ENCODE peak calls at places on chromosomes 11 and 22, in eight cellular contexts. T is IMR-90, E is HCT116, X is SK-N-SH, Y is A549, O is H1, Z is K562, L is HepG2. C is an unnamed sample.
A peak's percentile ranks its signal among the peaks of the same experiment; 100 is the strongest.

GRCh38 chr11:118913411-118914125 is 12.2 kb downstream of the BCL9L start:
- DNase-seq in X (no peak), L (no peak), Y (no peak), Z (no peak), E (no peak), O (no peak), T (no peak), C (no peak)

GRCh38 chr22:24758164-24758799 is 16.2 kb downstream of the PIWIL3 start:
- DNase-seq in Y (peak; percentile 14), O (no peak), Z (peak; percentile 37), X (peak; percentile 57), T (peak; percentile 60), E (peak; percentile 39), L (peak; percentile 34), C (no peak)

GRCh38 chr11:23611726-23612125 is 751.5 kb upstream of the CCDC179 start:
- DNase-seq in O (no peak), Y (no peak), E (no peak), X (no peak), T (no peak), Z (no peak), L (no peak), C (no peak)

GRCh38 chr11:117930668-117931330 is 1.6 kb upstream of the TMPRSS13 start:
- DNase-seq in Z (no peak), T (no peak), X (no peak), Y (no peak), O (no peak), E (no peak), L (no peak), C (no peak)

GRCh38 chr11:94271885-94272372 is 32.5 kb upstream of the IZUMO1R start:
- DNase-seq in T (no peak), Z (no peak), O (no peak), E (no peak), Y (no peak), L (no peak), X (no peak), C (peak; percentile 24)

GRCh38 chr11:63840356-63841060 is 1.6 kb downstream of the MARK2 start:
- DNase-seq in Z (no peak), X (no peak), Y (no peak), L (no peak), E (no peak), O (no peak), T (no peak), C (no peak)

GRCh38 chr11:44760917-44761545 is 34.3 kb downstream of the TSPAN18 start:
- DNase-seq in O (peak; percentile 68), X (peak; percentile 54), E (peak; percentile 44), Y (peak; percentile 71), T (peak; percentile 96), L (no peak), Z (peak; percentile 71), C (no peak)

GRCh38 chr11:65288706-65289536 is 25.7 kb upstream of the CDC42EP2 start:
- DNase-seq in T (no peak), X (peak; percentile 85), E (no peak), Z (no peak), O (no peak), Y (no peak), L (no peak), C (no peak)

GRCh38 chr11:33747969-33748368 is 11.7 kb upstream of the CD59 start:
- DNase-seq in X (no peak), L (no peak), Y (no peak), Z (no peak), O (no peak), E (no peak), T (peak; percentile 79), C (no peak)

GRCh38 chr22:23688121-23688520 is 2.7 kb upstream of the RGL4 start:
- DNase-seq in L (no peak), E (no peak), X (no peak), Z (no peak), T (no peak), O (no peak), Y (no peak), C (no peak)

GRCh38 chr11:76143274-76143673 is 63.0 kb downstream of the WNT11 start:
- DNase-seq in E (no peak), X (no peak), O (no peak), T (no peak), Z (no peak), Y (no peak), L (no peak), C (no peak)
- TF ChIP-seq RAD21 in E (no peak), X (no peak), O (no peak), T (no peak), Z (no peak), Y (no peak), L (no peak), C (no peak)

GRCh38 chr11:102831709-102832492 is 11.5 kb downstream of the MMP3 start:
- DNase-seq in O (no peak), L (peak; percentile 5), T (no peak), Y (no peak), X (no peak), Z (no peak), E (no peak), C (no peak)

GRCh38 chr11:102829671-102830070 is 13.7 kb downstream of the MMP3 start:
- DNase-seq in L (no peak), E (no peak), Z (no peak), Y (no peak), O (no peak), X (no peak), T (no peak), C (no peak)

GRCh38 chr11:102832612-102833011 is 10.8 kb downstream of the MMP3 start:
- DNase-seq in L (no peak), Y (no peak), E (no peak), O (no peak), T (no peak), X (no peak), Z (no peak), C (no peak)

GRCh38 chr11:102831128-102831708 is 12.2 kb downstream of the MMP3 start:
- DNase-seq in O (no peak), Z (peak; percentile 12), T (peak; percentile 23), Y (no peak), E (no peak), L (peak; percentile 4), X (peak; percentile 40), C (no peak)

DNA sequence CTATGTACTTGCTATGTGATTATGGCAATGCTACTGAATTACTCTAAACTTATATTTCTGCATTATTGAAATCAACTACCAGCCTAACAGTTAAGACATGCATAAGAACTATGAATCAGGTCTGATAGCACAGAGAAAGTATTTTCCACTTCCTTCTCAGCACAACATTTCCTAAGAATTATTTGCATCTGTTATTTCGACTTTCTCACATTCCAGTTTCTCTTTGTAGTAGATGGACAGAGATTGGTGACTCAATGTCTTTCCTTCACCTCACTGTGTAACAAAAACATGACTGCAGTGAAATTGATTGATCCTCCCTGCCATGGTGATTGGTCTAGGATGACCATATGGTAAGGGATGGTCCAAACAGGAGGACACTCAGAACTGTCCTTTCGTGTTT is 13.1 kb downstream of the MMP3 start:
- DNase-seq in X (no peak), E (no peak), L (no peak), Z (no peak), Y (no peak), T (peak; percentile 29), O (no peak), C (no peak)
- TF ChIP-seq RAD21 in X (no peak), E (no peak), L (no peak), Z (no peak), Y (no peak), T (no peak), O (no peak), C (no peak)

GRCh38 chr11:113283881-113284280 is 30.5 kb upstream of the TTC12 start:
- DNase-seq in T (no peak), E (no peak), Z (no peak), L (peak; percentile 29), O (no peak), Y (no peak), X (no peak), C (no peak)
- TF ChIP-seq RAD21 in T (no peak), E (no peak), Z (no peak), L (no peak), O (no peak), Y (no peak), X (no peak), C (no peak)

GRCh38 chr11:131771471-131771870 is 401.1 kb downstream of the NTM start:
- DNase-seq in Z (no peak), Y (no peak), O (no peak), X (no peak), T (no peak), E (no peak), L (no peak), C (no peak)

GRCh38 chr11:131766637-131767036 is 396.2 kb downstream of the NTM start:
- DNase-seq in Z (no peak), Y (no peak), O (no peak), X (no peak), E (no peak), L (no peak), T (no peak), C (no peak)

GRCh38 chr11:131767421-131767820 is 397.0 kb downstream of the NTM start:
- DNase-seq in L (no peak), O (no peak), X (no peak), E (no peak), T (peak; percentile 74), Y (no peak), Z (no peak), C (no peak)

GRCh38 chr11:131773626-131774025 is 403.2 kb downstream of the NTM start:
- DNase-seq in X (no peak), T (peak; percentile 20), E (no peak), Y (no peak), L (no peak), Z (no peak), O (no peak), C (no peak)

DNA sequence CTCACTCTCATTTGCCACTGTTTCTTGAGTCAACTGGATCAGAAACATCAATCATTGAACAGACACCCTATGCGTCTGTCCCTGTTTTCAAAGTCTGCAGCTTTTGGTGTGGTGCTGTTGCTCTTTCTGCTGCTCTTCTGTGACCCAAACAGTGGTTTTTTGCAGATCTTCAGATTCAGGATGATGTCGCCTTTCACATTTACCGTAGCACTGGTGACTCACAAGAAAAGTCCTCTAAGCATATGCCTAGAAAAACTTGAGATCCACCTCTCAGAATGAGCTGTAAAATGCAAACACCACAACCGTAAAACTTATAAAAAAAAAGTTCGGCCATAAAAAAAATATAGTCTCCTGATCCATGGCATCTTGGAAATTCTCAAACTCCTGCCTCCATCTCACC is 400.4 kb downstream of the NTM start:
- DNase-seq in E (no peak), X (no peak), Z (no peak), L (no peak), O (no peak), T (peak; percentile 71), Y (no peak), C (no peak)
- TF ChIP-seq RAD21 in E (no peak), X (no peak), Z (no peak), L (no peak), O (no peak), T (no peak), Y (no peak), C (no peak)

GRCh38 chr11:76655466-76656086 is 15.0 kb downstream of the LRRC32 start:
- DNase-seq in X (no peak), L (no peak), T (no peak), O (no peak), E (no peak), Z (no peak), Y (no peak), C (no peak)
- TF ChIP-seq RAD21 in X (no peak), L (no peak), T (no peak), O (no peak), E (no peak), Z (no peak), Y (no peak), C (no peak)

C was measured in GM12878.